ENCODE peak calls at places on chromosomes 1 and 21, in five cellular contexts. N is dorsolateral prefrontal cortex, T is tibial nerve, F is neural progenitor cell, E is breast epithelium. P is an unnamed sample.

GRCh38 chr1:206447079-206447780 is 23.0 kb upstream of the IKBKE start:
- DNase-seq in N (no peak), T (no peak), F (peak), E (no peak), P (no peak)

GRCh38 chr1:58047265-58047858 is 499.2 kb downstream of the OMA1 start:
- DNase-seq in N (no peak), T (no peak), F (peak), E (no peak), P (no peak)

GRCh38 chr1:153359241-153359640 is 1.6 kb downstream of the S100A9 start:
- DNase-seq in N (no peak), T (no peak), F (no peak), E (no peak), P (no peak)

GRCh38 chr1:184379111-184379752 is 7.6 kb upstream of the C1orf21 start:
- DNase-seq in N (no peak), T (no peak), F (no peak), E (no peak), P (no peak)

GRCh38 chr21:42157606-42158310 is 61.2 kb upstream of the ABCG1 start:
- DNase-seq in N (no peak), T (no peak), F (no peak), E (no peak), P (no peak)

GRCh38 chr1:201377611-201378092 is at the start of gene TNNT2:
- DNase-seq in N (no peak), T (no peak), F (no peak), E (no peak), P (no peak)

GRCh38 chr1:223665592-223666312 is at the start of gene CAPN8:
- DNase-seq in N (no peak), T (no peak), F (no peak), E (peak), P (peak)

GRCh38 chr1:11301593-11301992 is 28.6 kb downstream of the UBIAD1 start:
- DNase-seq in N (peak), T (no peak), F (no peak), E (no peak), P (no peak)

GRCh38 chr1:47231314-47232186 is 475 bp downstream of the TAL1 start:
- DNase-seq in N (no peak), T (no peak), F (peak), E (no peak), P (no peak)

GRCh38 chr1:198399452-198399851 is 141.0 kb downstream of the ATP6V1G3 start:
- DNase-seq in N (no peak), T (no peak), F (no peak), E (no peak), P (no peak)

GRCh38 chr1:221777434-221778072 is 35.7 kb upstream of the DUSP10 start:
- DNase-seq in N (no peak), T (no peak), F (no peak), E (no peak), P (no peak)

GRCh38 chr1:92728687-92729086 is 56.2 kb downstream of the EVI5 start:
- DNase-seq in N (no peak), T (no peak), F (no peak), E (no peak), P (no peak)

GRCh38 chr1:213519098-213519497 is 468.1 kb downstream of the RPS6KC1 start:
- DNase-seq in N (no peak), T (no peak), F (no peak), E (no peak), P (no peak)

GRCh38 chr1:38872401-38873026 is 634 bp downstream of the MYCBP start:
- DNase-seq in N (no peak), T (no peak), F (peak), E (no peak), P (no peak)

GRCh38 chr1:106879538-106879937 is 176.9 kb upstream of the PRMT6 start:
- DNase-seq in N (no peak), T (no peak), F (peak), E (no peak), P (no peak)

GRCh38 chr21:42837421-42838211 is 41.7 kb downstream of the WDR4 start:
- DNase-seq in N (no peak), T (no peak), F (no peak), E (peak), P (no peak)

GRCh38 chr1:30616759-30617158 is 106.6 kb downstream of the MATN1 start:
- DNase-seq in N (no peak), T (no peak), F (no peak), E (no peak), P (no peak)

GRCh38 chr1:212814989-212815388 is 23.3 kb downstream of the TATDN3 start:
- DNase-seq in N (no peak), T (no peak), F (no peak), E (no peak), P (no peak)

GRCh38 chr1:160747717-160748116 is 8.7 kb downstream of the SLAMF7 start:
- DNase-seq in N (no peak), T (no peak), F (no peak), E (no peak), P (no peak)

GRCh38 chr1:9311029-9311428 is 18.3 kb downstream of the SPSB1 start:
- DNase-seq in N (no peak), T (no peak), F (no peak), E (no peak), P (no peak)

GRCh38 chr1:107795994-107796393 is 169.0 kb downstream of the VAV3 start:
- DNase-seq in N (no peak), T (no peak), F (no peak), E (no peak), P (no peak)

GRCh38 chr1:201220388-201220715 is 29.7 kb downstream of the IGFN1 start:
- DNase-seq in N (no peak), T (no peak), F (no peak), E (no peak), P (no peak)

GRCh38 chr1:52057876-52058275 is 1.8 kb downstream of the BTF3L4 start:
- DNase-seq in N (no peak), T (no peak), F (no peak), E (no peak), P (no peak)

GRCh38 chr1:110172001-110172400 is 21.7 kb downstream of the SLC6A17 start:
- DNase-seq in N (no peak), T (no peak), F (no peak), E (no peak), P (no peak)

GRCh38 chr1:98327151-98327918 is 334.2 kb upstream of the SNX7 start:
- DNase-seq in N (no peak), T (no peak), F (peak), E (no peak), P (no peak)

GRCh38 chr21:44702973-44703730 is 6.2 kb downstream of the KRTAP10-12 start:
- DNase-seq in N (no peak), T (no peak), F (no peak), E (no peak), P (no peak)

GRCh38 chr1:112515311-112516009 is 6.7 kb downstream of the WNT2B start:
- DNase-seq in N (no peak), T (no peak), F (peak), E (no peak), P (no peak)

GRCh38 chr1:58441699-58442098 is 104.8 kb downstream of the OMA1 start:
- DNase-seq in N (peak), T (no peak), F (no peak), E (no peak), P (no peak)

GRCh38 chr1:34013958-34014737 is 150.3 kb downstream of the HMGB4 start:
- DNase-seq in N (no peak), T (no peak), F (peak), E (no peak), P (no peak)

GRCh38 chr1:194295690-194296089 is 1109.3 kb upstream of the B3GALT2 start:
- DNase-seq in N (no peak), T (no peak), F (peak), E (no peak), P (no peak)

GRCh38 chr1:20552728-20553571 is 577 bp downstream of the FAM43B start:
- DNase-seq in N (peak), T (no peak), F (peak), E (no peak), P (no peak)

GRCh38 chr1:103353391-103353790 is 172.1 kb upstream of the RNPC3 start:
- DNase-seq in N (no peak), T (no peak), F (no peak), E (no peak), P (no peak)

GRCh38 chr1:154568165-154568815 is 712 bp downstream of the CHRNB2 start:
- DNase-seq in N (no peak), T (no peak), F (no peak), E (no peak), P (no peak)
- H3K4me3 ChIP-seq in N (peak), T (no peak), F (peak), E (no peak), P (no peak)

GRCh38 chr1:1753607-1754005 is 24.7 kb downstream of the NADK start:
- DNase-seq in N (no peak), T (no peak), F (no peak), E (no peak), P (no peak)

GRCh38 chr1:1755426-1755825 is 22.8 kb downstream of the NADK start:
- DNase-seq in N (no peak), T (no peak), F (no peak), E (no peak), P (no peak)

GRCh38 chr1:1754051-1754815 is 24.0 kb downstream of the NADK start:
- DNase-seq in N (no peak), T (no peak), F (no peak), E (no peak), P (no peak)

GRCh38 chr1:1752190-1752589 is 26.1 kb downstream of the NADK start:
- DNase-seq in N (no peak), T (no peak), F (no peak), E (no peak), P (no peak)

DNA sequence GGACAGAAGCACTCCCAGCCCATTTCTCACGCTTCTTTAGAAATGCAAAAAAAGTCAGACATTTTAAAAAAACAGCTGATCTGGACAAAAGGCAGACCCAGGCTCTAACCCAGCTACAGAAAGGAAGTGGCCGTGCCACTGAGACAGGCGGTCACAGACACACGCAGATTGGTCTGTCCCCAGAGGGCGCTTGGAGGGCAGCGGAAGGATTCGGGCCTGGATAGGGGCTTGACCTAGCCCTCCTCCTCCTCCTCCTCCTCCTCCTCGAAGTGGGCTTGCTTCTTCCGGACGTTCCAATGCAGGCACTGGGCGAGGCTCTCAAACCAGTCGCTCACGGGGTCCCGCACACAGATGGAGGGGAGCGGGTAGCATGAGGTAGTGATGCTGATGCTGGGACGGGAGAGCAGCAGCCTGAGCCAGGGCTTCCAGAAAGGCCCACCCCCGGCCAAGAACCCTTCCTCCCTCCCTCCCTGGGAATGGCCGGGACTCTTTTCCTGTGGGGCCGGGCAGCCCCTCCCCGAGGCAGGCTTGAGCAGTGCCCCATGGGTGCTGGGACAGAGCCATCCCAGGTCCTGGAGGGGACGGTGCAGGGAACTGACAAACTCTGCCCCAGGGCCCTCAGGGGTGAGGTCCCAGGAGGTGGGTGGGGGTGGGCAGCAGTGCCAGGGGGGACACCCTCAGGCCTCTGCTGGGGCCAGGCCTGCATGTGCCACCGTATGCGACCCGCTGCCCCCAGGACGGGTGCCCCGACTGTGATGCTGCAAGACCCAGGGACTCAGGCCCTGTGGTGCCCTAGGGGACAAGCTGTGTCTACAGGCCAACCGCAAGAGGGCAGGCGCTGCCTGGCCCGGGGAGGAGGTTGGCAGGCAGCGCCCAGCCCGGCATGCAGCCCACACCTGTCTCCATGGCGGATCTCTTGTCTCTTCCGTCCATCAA is 25.3 kb downstream of the NADK start:
- DNase-seq in N (peak), T (no peak), F (no peak), E (no peak), P (no peak)
- H3K4me3 ChIP-seq in N (no peak), T (no peak), F (no peak), E (no peak), P (no peak)

GRCh38 chr1:156126043-156126700 is 11.7 kb downstream of the LMNA start:
- DNase-seq in N (no peak), T (peak), F (no peak), E (peak), P (peak)

GRCh38 chr1:156123356-156124196 is 9.1 kb downstream of the LMNA start:
- DNase-seq in N (peak), T (peak), F (peak), E (peak), P (peak)

GRCh38 chr1:156122519-156123355 is 8.2 kb downstream of the LMNA start:
- DNase-seq in N (peak), T (no peak), F (peak), E (peak), P (peak)

GRCh38 chr1:156126701-156127534 is 12.4 kb downstream of the LMNA start:
- DNase-seq in N (no peak), T (no peak), F (no peak), E (no peak), P (peak)

GRCh38 chr1:156124557-156125483 is 10.3 kb downstream of the LMNA start:
- DNase-seq in N (no peak), T (no peak), F (no peak), E (no peak), P (peak)
- H3K4me3 ChIP-seq in N (no peak), T (no peak), F (no peak), E (peak), P (peak)

GRCh38 chr1:24139159-24139489 is 3.8 kb downstream of the IL22RA1 start:
- DNase-seq in N (no peak), T (no peak), F (no peak), E (no peak), P (no peak)

GRCh38 chr1:24140741-24141181 is 2.2 kb downstream of the IL22RA1 start:
- DNase-seq in N (no peak), T (no peak), F (no peak), E (no peak), P (no peak)

GRCh38 chr1:24139846-24140425 is 3.0 kb downstream of the IL22RA1 start:
- DNase-seq in N (no peak), T (no peak), F (no peak), E (no peak), P (no peak)

GRCh38 chr1:24141311-24141997 is 1.5 kb downstream of the IL22RA1 start:
- DNase-seq in N (no peak), T (no peak), F (no peak), E (no peak), P (no peak)

DNA sequence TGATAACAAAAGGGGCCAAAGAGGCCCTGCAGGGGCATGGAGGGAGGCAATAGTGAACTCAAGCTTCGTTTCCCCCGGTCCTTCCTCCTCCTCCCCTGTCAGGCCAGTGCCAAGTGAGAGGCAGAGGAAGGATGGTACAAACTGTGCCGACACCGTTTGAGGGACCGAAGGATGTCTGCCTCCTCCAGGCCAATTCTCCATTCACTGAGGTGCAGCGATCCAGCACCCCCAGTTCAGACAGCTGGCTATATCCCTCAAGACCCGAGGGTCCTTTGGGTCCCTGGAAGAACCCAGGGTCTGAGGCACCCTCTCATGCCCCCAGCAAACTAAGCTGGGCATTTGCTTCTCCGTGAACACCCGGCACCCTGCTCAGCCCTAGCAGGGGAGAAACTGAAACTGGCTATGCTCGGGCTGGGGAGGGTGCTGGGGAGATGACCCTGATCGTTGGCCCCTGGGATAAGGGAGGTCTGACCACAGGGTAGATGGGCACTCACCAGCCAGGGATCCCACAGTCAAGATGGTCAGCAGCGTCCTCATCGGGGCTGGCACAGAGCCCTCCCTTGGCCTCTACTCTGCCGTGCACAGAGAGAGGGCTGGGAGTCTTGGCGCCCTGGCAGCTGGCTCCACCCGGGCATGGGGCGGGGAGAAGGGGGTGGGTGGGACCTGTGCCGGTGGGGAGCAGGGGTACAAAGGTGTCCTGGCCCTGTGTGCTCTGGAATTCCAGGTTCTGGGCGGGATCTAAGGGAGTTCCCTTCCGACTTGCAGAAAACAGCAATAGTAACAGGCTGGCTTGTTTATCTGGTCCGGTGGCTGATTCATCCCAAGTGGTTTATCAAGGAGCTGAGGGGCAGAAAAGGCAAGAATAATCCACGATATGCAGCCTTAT is at the start of gene IL22RA1:
- DNase-seq in N (peak), T (no peak), F (no peak), E (no peak), P (peak)
- H3K4me3 ChIP-seq in N (peak), T (peak), F (no peak), E (peak), P (peak)

DNA sequence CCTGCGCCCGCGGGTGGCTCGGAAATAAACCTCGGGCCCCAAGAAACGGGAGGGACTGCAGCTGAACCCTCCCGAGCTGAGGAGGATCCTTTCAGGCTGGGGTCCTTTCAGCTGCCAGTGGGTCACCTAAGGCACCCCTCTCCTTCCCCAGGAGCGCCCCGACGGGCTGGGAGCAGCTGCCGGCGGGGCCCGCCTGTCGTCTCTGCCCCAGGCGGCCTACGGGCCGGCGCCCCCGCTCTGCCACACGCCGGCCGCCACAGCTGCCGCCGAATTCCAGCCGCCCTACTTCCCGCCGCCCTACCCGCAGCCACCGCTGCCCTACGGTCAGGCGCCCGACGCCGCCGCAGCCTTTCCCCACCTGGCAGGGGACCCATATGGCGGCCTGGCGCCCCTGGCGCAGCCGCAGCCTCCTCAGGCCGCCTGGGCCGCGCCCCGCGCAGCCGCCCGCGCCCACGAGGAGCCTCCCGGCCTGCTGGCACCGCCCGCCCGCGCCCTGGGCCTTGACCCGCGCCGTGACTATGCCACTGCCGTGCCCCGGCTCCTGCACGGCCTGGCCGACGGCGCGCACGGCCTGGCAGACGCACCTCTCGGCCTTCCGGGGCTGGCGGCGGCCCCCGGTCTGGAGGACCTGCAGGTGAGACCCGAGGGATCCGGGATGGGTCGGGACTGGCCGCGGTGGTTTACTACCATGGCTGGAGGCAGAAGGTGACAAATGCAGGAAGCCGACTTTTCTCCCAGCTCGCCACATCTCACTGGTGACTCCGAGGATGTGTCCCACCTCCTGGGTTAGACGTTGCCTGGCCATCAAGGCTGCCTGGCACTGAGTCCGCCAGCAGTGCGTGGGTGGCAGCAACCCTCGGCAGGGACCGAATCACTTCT is 901 bp downstream of the TFAP2E start:
- DNase-seq in N (no peak), T (no peak), F (peak), E (peak), P (no peak)
- H3K4me3 ChIP-seq in N (peak), T (no peak), F (peak), E (peak), P (no peak)

GRCh38 chr1:54137532-54138061 is 15.2 kb downstream of the CDCP2 start:
- DNase-seq in N (no peak), T (no peak), F (no peak), E (no peak), P (no peak)

GRCh38 chr1:54136269-54136896 is 16.4 kb downstream of the CDCP2 start:
- DNase-seq in N (no peak), T (no peak), F (peak), E (no peak), P (no peak)

GRCh38 chr1:54135436-54136120 is 17.2 kb downstream of the CDCP2 start:
- DNase-seq in N (no peak), T (no peak), F (peak), E (no peak), P (no peak)

GRCh38 chr1:54138994-54139393 is 13.8 kb downstream of the CDCP2 start:
- DNase-seq in N (no peak), T (no peak), F (no peak), E (no peak), P (no peak)

GRCh38 chr1:54136963-54137531 is 15.8 kb downstream of the CDCP2 start:
- DNase-seq in N (no peak), T (no peak), F (no peak), E (no peak), P (no peak)
- H3K4me3 ChIP-seq in N (no peak), T (no peak), F (no peak), E (no peak), P (no peak)

GRCh38 chr1:210340311-210340710 is 11.6 kb downstream of the HHAT start:
- DNase-seq in N (no peak), T (no peak), F (no peak), E (no peak), P (no peak)

GRCh38 chr1:210342986-210343780 is 14.5 kb downstream of the HHAT start:
- DNase-seq in N (no peak), T (no peak), F (no peak), E (no peak), P (no peak)

GRCh38 chr1:210344706-210345105 is 16.0 kb downstream of the HHAT start:
- DNase-seq in N (no peak), T (no peak), F (no peak), E (no peak), P (no peak)

GRCh38 chr1:210339500-210339899 is 10.8 kb downstream of the HHAT start:
- DNase-seq in N (no peak), T (no peak), F (no peak), E (no peak), P (no peak)

GRCh38 chr1:210340751-210341328 is 12.1 kb downstream of the HHAT start:
- DNase-seq in N (no peak), T (no peak), F (no peak), E (no peak), P (no peak)
- H3K4me3 ChIP-seq in N (no peak), T (no peak), F (no peak), E (no peak), P (no peak)

P was measured in PC-9.